ENCODE peak calls at places on chromosomes 6 and 20, in seven cellular contexts. O, F, N, S, I, G and Y are unnamed samples.
A peak's percentile ranks its signal among the peaks of the same experiment; 100 is the strongest.

GRCh38 chr6:52340603-52340880 is 21.4 kb upstream of the PAQR8 start:
- DNase-seq in G (no peak), F (no peak), S (no peak), O (no peak), N (no peak), I (no peak), Y (no peak)

GRCh38 chr6:46687619-46688097 is at the start of gene TDRD6:
- DNase-seq in N (no peak), G (no peak), F (no peak), I (no peak), S (no peak), O (no peak), Y (no peak)

GRCh38 chr6:15152720-15153119 is 93.1 kb upstream of the JARID2 start:
- DNase-seq in I (no peak), S (no peak), N (no peak), O (no peak), G (no peak), F (no peak), Y (no peak)

GRCh38 chr6:90156861-90157260 is 139.8 kb downstream of the BACH2 start:
- DNase-seq in F (no peak), I (no peak), N (no peak), G (no peak), O (peak; percentile 22), S (no peak), Y (no peak)

GRCh38 chr6:131073577-131073976 is 10.5 kb upstream of the EPB41L2 start:
- DNase-seq in N (no peak), I (no peak), O (no peak), G (no peak), S (no peak), F (no peak), Y (no peak)

GRCh38 chr6:5999688-6000608 is 6.8 kb downstream of the NRN1 start:
- DNase-seq in I (no peak), F (no peak), N (no peak), O (no peak), G (peak; percentile 17), S (no peak), Y (no peak)

GRCh38 chr6:146315321-146316254 is 228.0 kb upstream of the RAB32 start:
- DNase-seq in N (no peak), F (no peak), I (no peak), O (no peak), S (no peak), G (no peak), Y (no peak)

GRCh38 chr6:35737413-35738211 is 780 bp downstream of the ARMC12 start:
- DNase-seq in N (no peak), O (no peak), S (no peak), G (no peak), F (no peak), I (peak; percentile 62), Y (peak; percentile 82)

GRCh38 chr6:148934534-148934933 is 187.7 kb downstream of the UST start:
- DNase-seq in I (peak; percentile 41), O (no peak), S (no peak), F (no peak), N (no peak), G (no peak), Y (no peak)

GRCh38 chr6:126475449-126475848 is 135.5 kb downstream of the CENPW start:
- DNase-seq in F (no peak), S (no peak), G (no peak), N (no peak), I (no peak), O (no peak), Y (no peak)

GRCh38 chr20:60266184-60266823 is 308.1 kb downstream of the CDH26 start:
- DNase-seq in I (no peak), O (no peak), G (no peak), N (no peak), S (no peak), F (no peak), Y (no peak)

GRCh38 chr6:90222724-90223198 is 73.9 kb downstream of the BACH2 start:
- DNase-seq in I (no peak), N (no peak), O (no peak), G (no peak), S (no peak), F (no peak), Y (no peak)

GRCh38 chr6:127058027-127058426 is 60.4 kb upstream of the RSPO3 start:
- DNase-seq in N (no peak), O (no peak), F (no peak), I (peak; percentile 53), S (no peak), G (no peak), Y (no peak)

GRCh38 chr20:41649489-41649888 is 31.3 kb upstream of the CHD6 start:
- DNase-seq in O (no peak), I (no peak), G (no peak), N (no peak), S (no peak), F (no peak), Y (no peak)

GRCh38 chr6:4496284-4496683 is 279.9 kb upstream of the CDYL start:
- DNase-seq in O (no peak), N (no peak), S (no peak), F (no peak), I (no peak), G (no peak), Y (no peak)

GRCh38 chr6:162014069-162014811 is 713.3 kb downstream of the PRKN start:
- DNase-seq in N (no peak), S (no peak), F (no peak), O (no peak), I (no peak), G (peak; percentile 19), Y (no peak)

GRCh38 chr6:3379482-3380060 is 77.3 kb downstream of the SLC22A23 start:
- DNase-seq in O (no peak), S (no peak), F (no peak), I (peak; percentile 51), N (no peak), G (no peak), Y (no peak)

GRCh38 chr6:169370054-169370453 is 116.4 kb upstream of the THBS2 start:
- DNase-seq in O (no peak), F (no peak), G (no peak), I (no peak), N (no peak), S (no peak), Y (no peak)

GRCh38 chr6:37758234-37758633 is 60.6 kb upstream of the MDGA1 start:
- DNase-seq in F (no peak), S (no peak), G (no peak), I (no peak), O (no peak), N (no peak), Y (no peak)

GRCh38 chr6:53496797-53497196 is 48.1 kb downstream of the GCLC start:
- DNase-seq in I (peak; percentile 87), S (no peak), N (no peak), G (no peak), O (no peak), F (no peak), Y (no peak)

GRCh38 chr20:58020656-58021454 is 207.6 kb downstream of the ANKRD60 start:
- DNase-seq in G (no peak), S (no peak), F (no peak), N (no peak), O (no peak), I (no peak), Y (no peak)

GRCh38 chr20:39070484-39071231 is 108.5 kb downstream of the DHX35 start:
- DNase-seq in S (no peak), F (no peak), O (no peak), N (no peak), G (no peak), I (peak; percentile 49), Y (no peak)

GRCh38 chr20:50930139-50931047 is 844 bp downstream of the ADNP start:
- DNase-seq in G (peak; percentile 53), N (no peak), O (no peak), I (no peak), F (no peak), S (no peak), Y (no peak)

GRCh38 chr6:31559958-31560696 is 12.0 kb upstream of the LTA start:
- DNase-seq in I (peak; percentile 51), N (no peak), F (no peak), S (no peak), O (peak; percentile 34), G (no peak), Y (peak; percentile 74)

GRCh38 chr20:45354423-45355208 is 6.4 kb upstream of the SDC4 start:
- DNase-seq in O (no peak), I (peak; percentile 51), S (no peak), G (no peak), F (no peak), N (no peak), Y (no peak)

GRCh38 chr20:46622125-46622524 is 29.1 kb downstream of the SLC13A3 start:
- DNase-seq in N (no peak), I (no peak), S (no peak), O (no peak), F (no peak), G (no peak), Y (no peak)

GRCh38 chr6:128280960-128281359 is 239.4 kb downstream of the PTPRK start:
- DNase-seq in O (no peak), N (no peak), I (no peak), S (no peak), F (no peak), G (peak; percentile 42), Y (no peak)

GRCh38 chr6:123462141-123462540 is 174.6 kb downstream of the TRDN start:
- DNase-seq in I (no peak), N (no peak), O (no peak), F (no peak), S (no peak), G (no peak), Y (no peak)

GRCh38 chr20:41428285-41428684 is 61.7 kb upstream of the EMILIN3 start:
- DNase-seq in O (peak; percentile 9), N (no peak), S (no peak), F (no peak), I (peak; percentile 74), G (no peak), Y (no peak)

GRCh38 chr6:111172563-111172962 is 85.3 kb downstream of the SLC16A10 start:
- DNase-seq in S (no peak), N (no peak), F (no peak), I (no peak), O (no peak), G (no peak), Y (no peak)

GRCh38 chr20:43667341-43668132 is 623 bp downstream of the MYBL2 start:
- DNase-seq in O (no peak), G (peak; percentile 47), N (no peak), F (no peak), S (no peak), I (no peak), Y (peak; percentile 31)

GRCh38 chr6:137764464-137764863 is 102.6 kb upstream of the TNFAIP3 start:
- DNase-seq in S (no peak), N (no peak), F (no peak), G (no peak), O (no peak), I (peak; percentile 67), Y (no peak)

GRCh38 chr6:51025082-51025777 is 206.6 kb downstream of the TFAP2B start:
- DNase-seq in F (no peak), I (peak; percentile 49), G (no peak), S (no peak), N (no peak), O (no peak), Y (no peak)

GRCh38 chr6:32830017-32830416 is 8.5 kb downstream of the TAP2 start:
- DNase-seq in S (no peak), F (no peak), G (no peak), O (no peak), I (no peak), N (no peak), Y (no peak)

GRCh38 chr20:31894980-31895675 is 24.7 kb downstream of the TTLL9 start:
- DNase-seq in S (no peak), N (no peak), I (peak; percentile 25), O (no peak), G (no peak), F (peak; percentile 4), Y (peak; percentile 84)

GRCh38 chr6:108673602-108674001 is 112.9 kb downstream of the FOXO3 start:
- DNase-seq in F (no peak), G (no peak), N (no peak), O (no peak), S (no peak), I (no peak), Y (no peak)

GRCh38 chr20:59006864-59007757 is at the start of gene CTSZ:
- DNase-seq in S (no peak), O (no peak), F (no peak), N (peak; percentile 37), G (peak; percentile 72), I (no peak), Y (peak; percentile 83)

GRCh38 chr20:49346682-49347081 is 68.8 kb upstream of the ZNFX1 start:
- DNase-seq in F (no peak), G (no peak), N (no peak), O (no peak), I (peak; percentile 5), S (no peak), Y (no peak)